ENCODE peak calls at places on chromosomes 4 and X, in four cellular contexts. I, E, R and Q are unnamed samples.

GRCh38 chrX:71095555-71095970 is at the start of gene FOXO4:
- DNase-seq in R (peak), I (peak), E (peak), Q (peak)

GRCh38 chr4:2268357-2269205 is 6.7 kb upstream of the MXD4 start:
- DNase-seq in E (no peak), R (no peak), I (no peak), Q (no peak)

GRCh38 chr4:5371415-5372190 is 320.3 kb downstream of the STK32B start:
- DNase-seq in E (no peak), R (peak), I (no peak), Q (no peak)

GRCh38 chr4:7055990-7056325 is 11.9 kb downstream of the GRPEL1 start:
- DNase-seq in R (no peak), E (no peak), I (no peak), Q (no peak)

GRCh38 chr4:138938371-138938699 is 77.2 kb upstream of the NOCT start:
- DNase-seq in I (peak), E (no peak), R (no peak), Q (no peak)

GRCh38 chrX:71909956-71910355 is 689 bp upstream of the NHSL2 start:
- DNase-seq in I (no peak), R (no peak), E (no peak), Q (no peak)

GRCh38 chr4:39348371-39349265 is 17.5 kb downstream of the RFC1 start:
- DNase-seq in R (no peak), I (no peak), E (peak), Q (no peak)

GRCh38 chr4:41427306-41427882 is 110.6 kb upstream of the LIMCH1 start:
- DNase-seq in I (no peak), E (no peak), R (no peak), Q (no peak)

GRCh38 chr4:148437439-148437838 is 4.8 kb downstream of the NR3C2 start:
- DNase-seq in R (no peak), I (no peak), E (no peak), Q (no peak)

GRCh38 chrX:149962859-149963757 is 24.8 kb upstream of the EOLA2 start:
- DNase-seq in R (no peak), E (peak), I (peak), Q (no peak)

GRCh38 chr4:72496119-72496518 is 72.9 kb downstream of the ADAMTS3 start:
- DNase-seq in I (no peak), E (no peak), R (no peak), Q (no peak)

GRCh38 chrX:47831788-47832187 is 4.9 kb upstream of the ZNF81 start:
- DNase-seq in R (no peak), E (peak), I (peak), Q (no peak)

GRCh38 chr4:92270908-92271307 is 32.9 kb upstream of the GRID2 start:
- DNase-seq in R (no peak), E (no peak), I (no peak), Q (no peak)

GRCh38 chrX:132497432-132497831 is 8.6 kb upstream of the MBNL3 start:
- DNase-seq in R (no peak), E (no peak), I (no peak), Q (no peak)

GRCh38 chr4:38266616-38267015 is 306.4 kb downstream of the PTTG2 start:
- DNase-seq in R (peak), E (no peak), I (no peak), Q (no peak)

GRCh38 chr4:61200991-61201526 is 933 bp downstream of the ADGRL3 start:
- DNase-seq in E (no peak), R (no peak), I (no peak), Q (no peak)

GRCh38 chr4:165439981-165440380 is 61.2 kb downstream of the CPE start:
- DNase-seq in E (no peak), I (no peak), R (no peak), Q (no peak)

GRCh38 chrX:118459494-118459893 is 36.1 kb upstream of the DOCK11 start:
- DNase-seq in E (peak), I (peak), R (no peak), Q (no peak)

GRCh38 chr4:163164591-163164990 is 2.1 kb downstream of the NAF1 start:
- DNase-seq in R (no peak), E (no peak), I (no peak), Q (no peak)

GRCh38 chr4:47705326-47705981 is 132.4 kb downstream of the CORIN start:
- DNase-seq in E (no peak), I (no peak), R (no peak), Q (no peak)

GRCh38 chr4:141620715-141621114 is 15.7 kb upstream of the IL15 start:
- DNase-seq in E (no peak), R (no peak), I (no peak), Q (no peak)

GRCh38 chr4:87219648-87220093 is 747 bp downstream of the KLHL8 start:
- DNase-seq in E (no peak), R (peak), I (no peak), Q (peak)

GRCh38 chrX:2503591-2504500 is 3.1 kb upstream of the DHRSX start:
- DNase-seq in E (no peak), I (no peak), R (peak), Q (no peak)

GRCh38 chrX:101462892-101463291 is 22.4 kb upstream of the ARMCX4 start:
- DNase-seq in I (no peak), R (no peak), E (no peak), Q (no peak)

GRCh38 chr4:128663325-128663724 is 146.2 kb upstream of the JADE1 start:
- DNase-seq in I (peak), E (no peak), R (no peak), Q (no peak)

GRCh38 chrX:33106737-33107136 is 104.6 kb downstream of the DMD start:
- DNase-seq in R (no peak), E (no peak), I (no peak), Q (no peak)

GRCh38 chr4:1002131-1002630 is 9.0 kb upstream of the SLC26A1 start:
- DNase-seq in R (no peak), E (no peak), I (no peak), Q (no peak)

GRCh38 chr4:157222764-157223145 is 2.2 kb downstream of the GRIA2 start:
- DNase-seq in R (no peak), I (no peak), E (no peak), Q (no peak)

GRCh38 chr4:118683513-118683912 is 1.7 kb upstream of the METTL14 start:
- DNase-seq in R (no peak), I (no peak), E (no peak), Q (no peak)

GRCh38 chr4:112557676-112558411 is 41.9 kb upstream of the NEUROG2 start:
- DNase-seq in E (no peak), R (no peak), I (no peak), Q (no peak)